ENCODE peak calls at places on chromosomes 3 and 15, in six cellular contexts. I, N, F, H, G and L are unnamed samples.

GRCh38 chr3:45513041-45513440 is 81.5 kb upstream of the LIMD1 start:
- DNase-seq in I (no peak), N (no peak), F (no peak), H (no peak), G (no peak), L (no peak)

GRCh38 chr3:186042521-186043202 is 66.2 kb downstream of the ETV5 start:
- DNase-seq in I (no peak), N (no peak), F (no peak), H (no peak), G (no peak), L (no peak)

GRCh38 chr15:85312925-85313324 is 67.5 kb upstream of the AKAP13 start:
- DNase-seq in I (peak), N (no peak), F (no peak), H (no peak), G (no peak), L (no peak)

GRCh38 chr15:64314456-64314855 is 41.5 kb downstream of the CSNK1G1 start:
- DNase-seq in I (no peak), N (no peak), F (no peak), H (no peak), G (no peak), L (no peak)

GRCh38 chr3:100044369-100044768 is 69.9 kb downstream of the FILIP1L start:
- DNase-seq in I (no peak), N (no peak), F (peak), H (peak), G (no peak), L (no peak)

GRCh38 chr3:39104961-39105686 is 2.3 kb downstream of the GORASP1 start:
- DNase-seq in I (no peak), N (no peak), F (no peak), H (no peak), G (no peak), L (no peak)

GRCh38 chr15:74252291-74253080 is 16.4 kb downstream of the CCDC33 start:
- DNase-seq in I (peak), N (no peak), F (no peak), H (no peak), G (no peak), L (no peak)

GRCh38 chr3:117238805-117239204 is 529.2 kb downstream of the TUSC7 start:
- DNase-seq in I (no peak), N (peak), F (no peak), H (no peak), G (no peak), L (no peak)

GRCh38 chr3:49124991-49125670 is 4.5 kb upstream of the USP19 start:
- DNase-seq in I (no peak), N (no peak), F (no peak), H (no peak), G (no peak), L (no peak)